ENCODE peak calls at places on chromosomes 13 and 19, in seven cellular contexts. C is GM20000, F is endodermal cell, K is left ventricle myocardium inferior, I is bronchial epithelial cell, Q is epithelial cell of proximal tubule, U is endothelial cell. B is an unnamed sample.

GRCh38 chr13:40026741-40027140 is 371.3 kb downstream of the COG6 start:
- DNase-seq in U (no peak), I (no peak), C (peak; percentile 28), Q (no peak), K (no peak), F (no peak), B (peak; percentile 20)

GRCh38 chr19:2087621-2088100 is 8.5 kb downstream of the MOB3A start:
- DNase-seq in Q (no peak), I (no peak), U (no peak), K (no peak), F (no peak), C (no peak), B (peak; percentile 58)

GRCh38 chr13:29925457-29925856 is 75.0 kb upstream of the UBL3 start:
- DNase-seq in C (no peak), U (no peak), K (peak; percentile 55), Q (peak; percentile 76), I (peak; percentile 90), F (no peak), B (no peak)

GRCh38 chr19:33685541-33685940 is 63.8 kb downstream of the CHST8 start:
- DNase-seq in F (peak; percentile 18), Q (no peak), K (no peak), U (no peak), I (no peak), C (no peak), B (no peak)

GRCh38 chr19:48739835-48740704 is at the start of gene RASIP1:
- DNase-seq in I (no peak), C (no peak), U (peak; percentile 80), F (peak; percentile 64), K (peak; percentile 68), Q (no peak), B (no peak)

GRCh38 chr13:52830946-52831345 is 17.5 kb downstream of the PCDH8 start:
- DNase-seq in F (no peak), I (peak; percentile 51), K (no peak), U (no peak), C (no peak), Q (peak; percentile 74), B (no peak)

GRCh38 chr19:32318884-32319520 is 26.4 kb upstream of the ZNF507 start:
- DNase-seq in K (no peak), C (no peak), F (peak; percentile 90), Q (no peak), U (peak; percentile 53), I (no peak), B (no peak)

GRCh38 chr19:49985926-49986325 is 25.0 kb upstream of the SIGLEC11 start:
- DNase-seq in F (no peak), K (no peak), I (no peak), C (no peak), U (no peak), Q (no peak), B (no peak)

GRCh38 chr13:78680064-78680463 is 21.1 kb upstream of the OBI1 start:
- DNase-seq in U (no peak), C (no peak), K (no peak), I (no peak), Q (no peak), F (no peak), B (no peak)

GRCh38 chr19:49758292-49758691 is 4.8 kb downstream of the TSKS start:
- DNase-seq in F (peak; percentile 57), K (no peak), Q (no peak), C (no peak), U (no peak), I (peak; percentile 15), B (no peak)

DNA sequence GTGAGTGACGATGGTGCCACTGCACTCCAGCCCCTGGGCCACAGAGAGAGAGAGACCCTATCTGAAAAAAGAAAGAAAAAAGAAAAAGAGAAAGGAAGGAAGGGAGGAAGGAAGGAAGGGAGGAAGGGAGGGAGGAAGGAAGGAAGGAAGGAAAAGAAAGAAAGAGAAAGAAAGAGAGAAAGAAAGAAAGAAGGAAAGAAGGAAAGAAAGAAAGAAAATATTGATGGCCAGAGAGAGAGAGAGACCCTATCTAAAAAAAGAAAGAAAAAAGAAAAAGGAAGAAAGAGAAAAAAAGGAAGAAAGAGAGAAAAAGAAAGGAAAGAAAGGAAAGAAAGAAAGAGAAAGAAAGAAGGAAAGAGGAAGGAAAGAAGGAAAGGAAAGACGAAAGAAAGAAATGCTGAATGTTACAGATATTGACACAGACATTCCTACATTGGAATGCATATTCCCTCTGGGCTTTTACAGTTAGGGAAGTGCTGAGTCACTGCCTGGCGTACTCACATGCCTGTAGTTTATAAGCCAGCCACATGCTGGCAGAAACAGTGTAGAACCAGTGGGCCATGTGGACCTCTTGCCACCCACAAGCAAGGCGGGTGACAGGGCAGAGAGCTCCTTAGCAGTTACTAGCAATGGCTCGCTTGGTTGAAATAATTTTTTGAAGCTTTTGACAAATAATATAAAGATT is 34.6 kb upstream of the SLC46A3 start:
- DNase-seq in Q (peak; percentile 74), F (peak; percentile 80), I (peak; percentile 91), K (peak; percentile 21), U (no peak), C (no peak), B (no peak)
- TF ChIP-seq CTCF in Q (peak; percentile 26), F (no peak), I (no peak), K (peak; percentile 24), U (no peak), C (no peak), B (no peak)

DNA sequence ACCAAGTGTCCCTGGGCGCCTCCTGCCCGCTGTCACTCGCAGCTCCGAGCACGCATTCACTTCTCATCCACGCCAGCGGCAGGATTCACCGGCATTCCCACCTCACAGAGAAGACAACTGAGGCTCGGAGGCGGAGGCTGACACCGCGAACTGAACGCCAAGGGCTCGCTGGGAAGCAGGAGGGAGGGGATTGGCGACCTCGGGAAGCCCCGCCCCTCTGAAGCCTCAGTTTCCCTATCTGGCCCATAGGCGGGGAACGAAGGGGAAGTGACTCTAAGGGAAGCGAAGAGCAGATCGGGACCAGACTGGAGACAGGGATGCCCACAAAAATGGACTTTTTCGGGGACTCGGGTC is 256 bp downstream of the MICOS13 start:
- DNase-seq in K (no peak), U (no peak), F (no peak), C (no peak), I (no peak), Q (no peak), B (peak; percentile 22)
- TF ChIP-seq CTCF in K (no peak), U (no peak), F (no peak), C (no peak), I (no peak), Q (no peak), B (no peak)

GRCh38 chr13:98651716-98652115 is 74.8 kb upstream of the STK24 start:
- DNase-seq in F (no peak), I (no peak), K (no peak), U (no peak), Q (no peak), C (no peak), B (no peak)

GRCh38 chr13:98649861-98650260 is 73.0 kb upstream of the STK24 start:
- DNase-seq in Q (no peak), F (no peak), I (no peak), C (no peak), U (no peak), K (no peak), B (no peak)

GRCh38 chr13:98653471-98653985 is 76.6 kb upstream of the STK24 start:
- DNase-seq in U (peak; percentile 79), C (peak; percentile 76), K (peak; percentile 71), I (peak; percentile 80), Q (no peak), F (peak; percentile 97), B (peak; percentile 85)

GRCh38 chr13:98650376-98651107 is 73.6 kb upstream of the STK24 start:
- DNase-seq in F (no peak), Q (no peak), I (peak; percentile 54), K (no peak), C (no peak), U (no peak), B (no peak)

DNA sequence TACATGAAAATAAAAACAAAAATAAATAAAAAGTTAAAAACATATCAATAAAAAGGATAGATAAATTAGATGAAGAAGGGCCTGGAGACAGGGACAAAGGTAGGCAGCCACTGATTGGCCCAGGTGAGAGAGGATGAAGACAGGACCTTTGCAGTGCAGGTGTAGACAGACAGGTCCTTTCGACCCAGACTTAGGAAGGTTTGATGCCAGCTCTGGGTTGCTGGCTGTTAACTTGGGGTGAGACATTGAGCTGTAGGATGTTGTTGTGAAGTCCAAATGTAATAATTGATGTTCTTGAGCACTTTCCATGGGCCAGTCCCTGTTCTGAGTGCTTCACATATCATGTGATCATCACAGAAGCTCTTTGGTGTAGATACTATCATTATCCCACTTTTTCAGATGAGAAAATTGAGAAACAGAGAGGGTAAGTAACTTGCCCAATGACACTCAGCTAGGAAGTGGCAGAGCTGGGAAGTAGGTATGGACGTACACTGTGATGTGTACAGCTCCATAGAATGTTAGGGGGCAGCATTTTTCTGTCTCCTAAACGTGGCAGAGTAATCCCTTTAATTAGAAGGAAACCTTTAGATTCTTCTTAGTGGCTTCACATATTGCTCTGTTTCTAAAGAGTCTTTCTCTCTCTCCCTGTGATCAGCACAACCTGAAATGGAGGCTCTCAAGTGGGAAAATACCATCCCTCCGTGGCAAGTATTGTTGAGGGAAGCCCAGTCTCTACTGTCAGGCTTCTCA is 76.0 kb upstream of the STK24 start:
- DNase-seq in C (no peak), Q (no peak), F (no peak), K (no peak), I (no peak), U (no peak), B (no peak)
- TF ChIP-seq CTCF in C (no peak), Q (no peak), F (no peak), K (no peak), I (no peak), U (no peak), B (no peak)

GRCh38 chr13:41596190-41596589 is 138.8 kb downstream of the RGCC start:
- DNase-seq in F (no peak), I (no peak), K (no peak), C (no peak), Q (no peak), U (no peak), B (no peak)
- TF ChIP-seq CTCF in F (peak; percentile 34), I (no peak), K (no peak), C (no peak), Q (peak; percentile 8), U (no peak), B (no peak)

DNA sequence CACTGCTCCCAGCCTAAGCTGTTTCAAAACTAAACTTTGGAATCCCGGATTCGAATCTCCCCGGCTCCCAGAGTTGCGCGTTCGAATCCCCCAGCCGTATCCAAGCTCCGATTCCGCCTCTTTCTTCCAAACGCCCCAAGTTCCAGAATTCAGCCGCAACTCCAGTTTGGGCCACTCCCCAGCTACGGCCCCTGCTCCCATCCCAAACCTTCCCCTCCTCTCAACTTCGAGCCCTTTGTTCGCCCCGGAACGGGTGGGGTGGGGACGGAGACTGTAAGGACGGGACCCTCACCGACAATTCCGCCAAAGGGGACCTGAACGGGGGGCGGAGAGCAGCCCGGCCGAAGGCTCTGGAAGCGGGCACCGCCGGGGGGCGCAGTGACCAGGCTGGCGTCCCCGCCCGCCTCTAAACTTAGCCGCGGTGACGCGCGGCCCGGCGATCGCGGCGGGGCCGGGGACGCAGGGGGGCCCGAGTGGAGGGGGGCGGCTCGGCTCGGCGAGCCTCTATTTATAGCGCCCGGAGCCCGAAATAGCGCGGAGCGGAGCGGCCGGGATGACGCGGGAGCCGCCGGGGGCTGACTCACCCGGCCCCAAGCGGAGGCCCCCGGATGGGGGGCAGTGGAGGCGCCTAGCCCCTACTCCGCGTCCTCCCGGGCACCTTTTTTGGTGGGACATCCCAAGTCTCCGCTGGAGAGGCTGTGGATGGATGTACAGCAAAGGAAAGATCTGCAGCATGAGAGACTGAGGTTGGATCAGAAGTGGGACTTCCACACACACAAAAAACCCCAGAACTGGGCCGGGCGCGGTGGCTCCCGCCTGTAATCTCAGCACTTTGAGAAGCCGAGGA is 4.9 kb upstream of the ERCC1 start:
- DNase-seq in I (no peak), K (peak; percentile 70), Q (no peak), F (peak; percentile 88), U (peak; percentile 62), C (peak; percentile 61), B (no peak)
- TF ChIP-seq CTCF in I (peak; percentile 55), K (peak; percentile 57), Q (peak; percentile 48), F (peak; percentile 80), U (peak; percentile 39), C (peak; percentile 39), B (peak; percentile 41)

GRCh38 chr19:42199440-42200115 is 17.9 kb downstream of the DEDD2 start:
- DNase-seq in I (peak; percentile 81), U (no peak), K (peak; percentile 35), C (peak; percentile 85), Q (no peak), F (peak; percentile 86), B (peak; percentile 84)
- TF ChIP-seq CTCF in I (peak; percentile 40), U (no peak), K (no peak), C (peak; percentile 28), Q (no peak), F (no peak), B (peak; percentile 57)